ENCODE peak calls at places on chromosomes 4 and X, in seven cellular contexts. One of them, this sample, is unnamed.

GRCh38 chrX:21487832-21488231 is 113.6 kb downstream of the CNKSR2 start:
- DNase-seq in GM23338: peak
- DNase-seq in suprapubic skin: no peak
- DNase-seq in stomach: no peak
- DNase-seq in HCT116: no peak
- DNase-seq in esophagus muscularis mucosa: no peak
- DNase-seq in transverse colon: no peak
- DNase-seq in this sample: no peak

GRCh38 chr4:2822461-2823300 is 21.0 kb upstream of the ADD1 start:
- DNase-seq in GM23338: no peak
- DNase-seq in stomach: no peak
- DNase-seq in HCT116: no peak
- DNase-seq in transverse colon: no peak
- DNase-seq in esophagus muscularis mucosa: no peak
- DNase-seq in suprapubic skin: peak
- DNase-seq in this sample: peak

GRCh38 chrX:10156199-10157031 is at the start of gene CLCN4:
- DNase-seq in transverse colon: peak
- DNase-seq in stomach: peak
- DNase-seq in esophagus muscularis mucosa: no peak
- DNase-seq in GM23338: peak
- DNase-seq in suprapubic skin: no peak
- DNase-seq in HCT116: peak
- DNase-seq in this sample: peak

GRCh38 chrX:115147220-115147619 is 42.0 kb upstream of the RBMXL3 start:
- DNase-seq in transverse colon: no peak
- DNase-seq in stomach: no peak
- DNase-seq in esophagus muscularis mucosa: no peak
- DNase-seq in HCT116: peak
- DNase-seq in GM23338: peak
- DNase-seq in suprapubic skin: no peak
- DNase-seq in this sample: no peak

GRCh38 chr4:183659919-183660318 is 826 bp downstream of the TRAPPC11 start:
- DNase-seq in stomach: no peak
- DNase-seq in esophagus muscularis mucosa: no peak
- DNase-seq in suprapubic skin: no peak
- DNase-seq in transverse colon: no peak
- DNase-seq in HCT116: no peak
- DNase-seq in GM23338: no peak
- DNase-seq in this sample: no peak

GRCh38 chrX:103066606-103067005 is 2.6 kb upstream of the BEX1 start:
- DNase-seq in GM23338: no peak
- DNase-seq in stomach: no peak
- DNase-seq in HCT116: no peak
- DNase-seq in transverse colon: no peak
- DNase-seq in esophagus muscularis mucosa: no peak
- DNase-seq in suprapubic skin: no peak
- DNase-seq in this sample: no peak

GRCh38 chrX:46554942-46555341 is 9.7 kb upstream of the ZNF674 start:
- DNase-seq in HCT116: no peak
- DNase-seq in GM23338: no peak
- DNase-seq in suprapubic skin: no peak
- DNase-seq in transverse colon: no peak
- DNase-seq in stomach: no peak
- DNase-seq in esophagus muscularis mucosa: no peak
- DNase-seq in this sample: no peak

GRCh38 chr4:53314257-53314656 is 51.6 kb downstream of the SCFD2 start:
- DNase-seq in stomach: no peak
- DNase-seq in transverse colon: no peak
- DNase-seq in esophagus muscularis mucosa: no peak
- DNase-seq in HCT116: no peak
- DNase-seq in suprapubic skin: no peak
- DNase-seq in GM23338: no peak
- DNase-seq in this sample: no peak

GRCh38 chrX:22135994-22136684 is 104.0 kb downstream of the PHEX start:
- DNase-seq in transverse colon: no peak
- DNase-seq in suprapubic skin: no peak
- DNase-seq in GM23338: peak
- DNase-seq in esophagus muscularis mucosa: no peak
- DNase-seq in HCT116: peak
- DNase-seq in stomach: no peak
- DNase-seq in this sample: no peak

GRCh38 chrX:31147175-31147574 is 75.3 kb upstream of the FTHL17 start:
- DNase-seq in transverse colon: no peak
- DNase-seq in HCT116: no peak
- DNase-seq in suprapubic skin: no peak
- DNase-seq in stomach: no peak
- DNase-seq in esophagus muscularis mucosa: no peak
- DNase-seq in GM23338: no peak
- DNase-seq in this sample: no peak

GRCh38 chrX:120769576-120770341 is 105.9 kb downstream of the CT47B1 start:
- DNase-seq in transverse colon: no peak
- DNase-seq in HCT116: peak
- DNase-seq in stomach: no peak
- DNase-seq in GM23338: peak
- DNase-seq in suprapubic skin: no peak
- DNase-seq in esophagus muscularis mucosa: no peak
- DNase-seq in this sample: no peak

GRCh38 chr4:43816107-43816506 is 632.5 kb downstream of the KCTD8 start:
- DNase-seq in HCT116: no peak
- DNase-seq in GM23338: no peak
- DNase-seq in transverse colon: no peak
- DNase-seq in stomach: no peak
- DNase-seq in suprapubic skin: no peak
- DNase-seq in esophagus muscularis mucosa: no peak
- DNase-seq in this sample: no peak

GRCh38 chr4:159374749-159375535 is 272.1 kb downstream of the RAPGEF2 start:
- DNase-seq in HCT116: no peak
- DNase-seq in transverse colon: no peak
- DNase-seq in GM23338: no peak
- DNase-seq in suprapubic skin: no peak
- DNase-seq in stomach: no peak
- DNase-seq in esophagus muscularis mucosa: no peak
- DNase-seq in this sample: no peak

GRCh38 chrX:40095588-40096394 is 2.0 kb downstream of the BCOR start:
- DNase-seq in transverse colon: no peak
- DNase-seq in GM23338: no peak
- DNase-seq in HCT116: no peak
- DNase-seq in esophagus muscularis mucosa: no peak
- DNase-seq in stomach: no peak
- DNase-seq in suprapubic skin: no peak
- DNase-seq in this sample: peak

GRCh38 chr4:2570551-2571222 is 34.2 kb downstream of the FAM193A start:
- DNase-seq in HCT116: no peak
- DNase-seq in esophagus muscularis mucosa: no peak
- DNase-seq in suprapubic skin: no peak
- DNase-seq in GM23338: peak
- DNase-seq in transverse colon: no peak
- DNase-seq in stomach: no peak
- DNase-seq in this sample: peak

GRCh38 chr4:37780444-37781133 is 45.9 kb upstream of the PGM2 start:
- DNase-seq in GM23338: peak
- DNase-seq in HCT116: no peak
- DNase-seq in suprapubic skin: no peak
- DNase-seq in stomach: peak
- DNase-seq in transverse colon: peak
- DNase-seq in esophagus muscularis mucosa: no peak
- DNase-seq in this sample: no peak

GRCh38 chrX:53984895-53985294 is 59.4 kb downstream of the PHF8 start:
- DNase-seq in stomach: no peak
- DNase-seq in GM23338: no peak
- DNase-seq in suprapubic skin: no peak
- DNase-seq in HCT116: no peak
- DNase-seq in transverse colon: no peak
- DNase-seq in esophagus muscularis mucosa: no peak
- DNase-seq in this sample: no peak

GRCh38 chrX:270848-271367 is 10.3 kb upstream of the PLCXD1 start:
- DNase-seq in HCT116: no peak
- DNase-seq in esophagus muscularis mucosa: no peak
- DNase-seq in stomach: peak
- DNase-seq in transverse colon: no peak
- DNase-seq in suprapubic skin: peak
- DNase-seq in GM23338: peak
- DNase-seq in this sample: peak

GRCh38 chrX:53093748-53094583 is at the start of gene KANTR:
- DNase-seq in HCT116: peak
- DNase-seq in esophagus muscularis mucosa: peak
- DNase-seq in transverse colon: peak
- DNase-seq in stomach: peak
- DNase-seq in suprapubic skin: peak
- DNase-seq in GM23338: peak
- DNase-seq in this sample: peak

GRCh38 chr4:89108068-89108467 is 3.3 kb upstream of the TIGD2 start:
- DNase-seq in transverse colon: no peak
- DNase-seq in stomach: no peak
- DNase-seq in esophagus muscularis mucosa: no peak
- DNase-seq in suprapubic skin: no peak
- DNase-seq in GM23338: peak
- DNase-seq in HCT116: no peak
- DNase-seq in this sample: no peak

GRCh38 chr4:113300384-113301011 is 251.0 kb downstream of the ANK2 start:
- DNase-seq in HCT116: peak
- DNase-seq in GM23338: peak
- DNase-seq in stomach: no peak
- DNase-seq in transverse colon: no peak
- DNase-seq in esophagus muscularis mucosa: no peak
- DNase-seq in suprapubic skin: no peak
- DNase-seq in this sample: no peak

DNA sequence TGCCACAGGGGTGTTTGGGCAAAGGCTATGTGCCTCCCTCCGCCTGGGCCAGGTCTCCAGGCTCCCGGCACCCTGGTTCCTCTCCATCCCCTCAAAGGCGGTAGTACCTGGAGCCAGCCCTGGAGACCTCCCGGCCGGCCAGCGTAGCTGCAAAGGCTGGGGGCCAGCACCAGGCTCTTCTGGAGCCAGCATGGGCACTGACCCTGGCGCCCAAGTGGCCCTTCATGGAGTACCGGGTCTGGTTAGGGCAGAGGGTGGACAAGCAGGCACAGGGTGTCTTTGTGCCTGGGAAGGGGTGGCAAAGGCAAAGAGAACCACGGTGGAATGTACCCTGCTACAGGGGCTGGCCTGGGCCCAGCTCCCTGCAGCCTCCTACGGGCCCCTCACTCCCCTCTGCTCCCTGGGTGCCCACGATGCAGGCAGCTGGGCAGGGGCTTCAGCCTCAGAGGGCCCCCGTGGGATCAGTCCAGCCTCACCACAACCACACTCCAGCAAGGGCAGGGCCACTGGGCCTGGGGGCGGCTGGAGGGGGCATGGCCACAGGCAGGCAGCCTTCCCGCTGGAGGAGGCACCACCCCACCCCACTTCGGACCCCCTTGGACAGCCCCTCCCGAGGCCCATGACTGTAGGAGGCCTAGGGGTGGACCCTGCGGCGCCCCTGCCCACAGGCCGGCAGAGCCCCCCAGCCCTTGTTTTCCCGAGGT is 112.9 kb upstream of the NKX1-1 start:
- DNase-seq in transverse colon: no peak
- DNase-seq in GM23338: no peak
- DNase-seq in suprapubic skin: no peak
- DNase-seq in esophagus muscularis mucosa: no peak
- DNase-seq in HCT116: no peak
- DNase-seq in stomach: no peak
- DNase-seq in this sample: peak
- TF ChIP-seq POLR2AphosphoS5 in transverse colon: no peak
- TF ChIP-seq POLR2AphosphoS5 in GM23338: no peak
- TF ChIP-seq POLR2AphosphoS5 in suprapubic skin: no peak
- TF ChIP-seq POLR2AphosphoS5 in esophagus muscularis mucosa: no peak
- TF ChIP-seq POLR2AphosphoS5 in HCT116: no peak
- TF ChIP-seq POLR2AphosphoS5 in stomach: no peak
- TF ChIP-seq POLR2AphosphoS5 in this sample: no peak

DNA sequence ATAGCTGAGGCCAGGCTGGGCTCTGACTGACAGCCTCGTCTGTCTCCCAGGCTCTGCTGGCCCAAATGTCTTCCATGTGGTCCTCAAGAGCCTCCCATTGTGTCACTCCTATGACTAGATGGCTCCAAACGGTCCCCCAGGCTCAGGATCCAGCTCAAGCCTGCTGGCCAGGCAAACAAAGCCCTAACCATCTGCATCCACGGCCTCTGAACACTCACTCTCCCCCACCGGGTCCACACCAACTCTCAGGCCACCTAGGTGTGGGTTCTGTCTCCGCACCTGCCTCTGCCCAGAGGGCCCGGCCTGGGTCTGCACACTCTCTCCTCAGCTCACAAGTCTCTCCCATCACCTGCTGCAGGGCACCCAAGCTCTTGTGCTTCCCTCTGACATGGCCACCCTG is 52.9 kb downstream of the JAKMIP1 start:
- DNase-seq in stomach: no peak
- DNase-seq in GM23338: no peak
- DNase-seq in HCT116: no peak
- DNase-seq in esophagus muscularis mucosa: no peak
- DNase-seq in transverse colon: no peak
- DNase-seq in suprapubic skin: no peak
- DNase-seq in this sample: peak
- TF ChIP-seq POLR2AphosphoS5 in stomach: no peak
- TF ChIP-seq POLR2AphosphoS5 in GM23338: no peak
- TF ChIP-seq POLR2AphosphoS5 in HCT116: no peak
- TF ChIP-seq POLR2AphosphoS5 in esophagus muscularis mucosa: no peak
- TF ChIP-seq POLR2AphosphoS5 in transverse colon: no peak
- TF ChIP-seq POLR2AphosphoS5 in suprapubic skin: no peak
- TF ChIP-seq POLR2AphosphoS5 in this sample: no peak

GRCh38 chr4:169099775-169100180 is 89.7 kb upstream of the CBR4 start:
- DNase-seq in suprapubic skin: no peak
- DNase-seq in GM23338: no peak
- DNase-seq in stomach: no peak
- DNase-seq in HCT116: no peak
- DNase-seq in esophagus muscularis mucosa: no peak
- DNase-seq in transverse colon: no peak
- DNase-seq in this sample: no peak
- TF ChIP-seq POLR2AphosphoS5 in suprapubic skin: no peak
- TF ChIP-seq POLR2AphosphoS5 in GM23338: no peak
- TF ChIP-seq POLR2AphosphoS5 in stomach: no peak
- TF ChIP-seq POLR2AphosphoS5 in HCT116: no peak
- TF ChIP-seq POLR2AphosphoS5 in esophagus muscularis mucosa: no peak
- TF ChIP-seq POLR2AphosphoS5 in transverse colon: peak
- TF ChIP-seq POLR2AphosphoS5 in this sample: no peak

GRCh38 chrX:153881281-153881680 is 4.7 kb downstream of the L1CAM start:
- DNase-seq in transverse colon: no peak
- DNase-seq in esophagus muscularis mucosa: no peak
- DNase-seq in stomach: no peak
- DNase-seq in suprapubic skin: no peak
- DNase-seq in HCT116: no peak
- DNase-seq in GM23338: no peak
- DNase-seq in this sample: no peak

GRCh38 chrX:153878969-153879653 is 6.9 kb downstream of the L1CAM start:
- DNase-seq in suprapubic skin: no peak
- DNase-seq in GM23338: peak
- DNase-seq in esophagus muscularis mucosa: no peak
- DNase-seq in stomach: no peak
- DNase-seq in HCT116: no peak
- DNase-seq in transverse colon: no peak
- DNase-seq in this sample: peak

GRCh38 chrX:153880440-153880815 is 5.5 kb downstream of the L1CAM start:
- DNase-seq in stomach: no peak
- DNase-seq in HCT116: no peak
- DNase-seq in transverse colon: no peak
- DNase-seq in GM23338: no peak
- DNase-seq in suprapubic skin: no peak
- DNase-seq in esophagus muscularis mucosa: no peak
- DNase-seq in this sample: peak

GRCh38 chrX:153878285-153878779 is 7.6 kb downstream of the L1CAM start:
- DNase-seq in GM23338: no peak
- DNase-seq in suprapubic skin: no peak
- DNase-seq in transverse colon: no peak
- DNase-seq in esophagus muscularis mucosa: no peak
- DNase-seq in HCT116: no peak
- DNase-seq in stomach: no peak
- DNase-seq in this sample: peak

GRCh38 chrX:153879741-153880439 is 6.1 kb downstream of the L1CAM start:
- DNase-seq in transverse colon: no peak
- DNase-seq in GM23338: no peak
- DNase-seq in HCT116: no peak
- DNase-seq in suprapubic skin: no peak
- DNase-seq in esophagus muscularis mucosa: no peak
- DNase-seq in stomach: no peak
- DNase-seq in this sample: peak
- TF ChIP-seq POLR2AphosphoS5 in transverse colon: no peak
- TF ChIP-seq POLR2AphosphoS5 in GM23338: no peak
- TF ChIP-seq POLR2AphosphoS5 in HCT116: no peak
- TF ChIP-seq POLR2AphosphoS5 in suprapubic skin: no peak
- TF ChIP-seq POLR2AphosphoS5 in esophagus muscularis mucosa: no peak
- TF ChIP-seq POLR2AphosphoS5 in stomach: no peak
- TF ChIP-seq POLR2AphosphoS5 in this sample: no peak

This sample was measured in spleen.